ENCODE peak calls at places on chromosomes 3 and 15, in eight cellular contexts. One of them, this sample, is unnamed.

GRCh38 chr15:34619151-34619550 is 35.7 kb upstream of the GOLGA8B start:
- DNase-seq in posterior cingulate gyrus: peak
- DNase-seq in T-helper 9 cell: no peak
- DNase-seq in stimulated activated CD4-positive, alpha-beta T cell treated with anti-CD3 and anti-CD28 coated beads, Interleukin-15, amount 100 ng/mL, for 24 hours: no peak
- DNase-seq in NCI-H187 treated with DMSO at 0.1 percent for 48 hours: no peak
- DNase-seq in GF-D8: no peak
- DNase-seq in lower lobe of right lung: no peak
- DNase-seq in IMR-90: no peak
- DNase-seq in this sample: no peak

GRCh38 chr15:64151727-64152506 is at the start of gene SNX22:
- DNase-seq in posterior cingulate gyrus: peak
- DNase-seq in T-helper 9 cell: peak
- DNase-seq in stimulated activated CD4-positive, alpha-beta T cell treated with anti-CD3 and anti-CD28 coated beads, Interleukin-15, amount 100 ng/mL, for 24 hours: peak
- DNase-seq in NCI-H187 treated with DMSO at 0.1 percent for 48 hours: no peak
- DNase-seq in GF-D8: no peak
- DNase-seq in lower lobe of right lung: peak
- DNase-seq in IMR-90: no peak
- DNase-seq in this sample: peak

GRCh38 chr3:182172534-182172933 is 460.8 kb downstream of the SOX2 start:
- DNase-seq in posterior cingulate gyrus: no peak
- DNase-seq in T-helper 9 cell: no peak
- DNase-seq in stimulated activated CD4-positive, alpha-beta T cell treated with anti-CD3 and anti-CD28 coated beads, Interleukin-15, amount 100 ng/mL, for 24 hours: no peak
- DNase-seq in NCI-H187 treated with DMSO at 0.1 percent for 48 hours: no peak
- DNase-seq in GF-D8: no peak
- DNase-seq in lower lobe of right lung: no peak
- DNase-seq in IMR-90: no peak
- DNase-seq in this sample: no peak

GRCh38 chr3:98980915-98981596 is 79.6 kb upstream of the DCBLD2 start:
- DNase-seq in posterior cingulate gyrus: no peak
- DNase-seq in T-helper 9 cell: no peak
- DNase-seq in stimulated activated CD4-positive, alpha-beta T cell treated with anti-CD3 and anti-CD28 coated beads, Interleukin-15, amount 100 ng/mL, for 24 hours: no peak
- DNase-seq in NCI-H187 treated with DMSO at 0.1 percent for 48 hours: no peak
- DNase-seq in GF-D8: peak
- DNase-seq in lower lobe of right lung: no peak
- DNase-seq in IMR-90: peak
- DNase-seq in this sample: no peak

GRCh38 chr3:126952983-126953660 is 29.8 kb upstream of the PLXNA1 start:
- DNase-seq in posterior cingulate gyrus: peak
- DNase-seq in T-helper 9 cell: no peak
- DNase-seq in stimulated activated CD4-positive, alpha-beta T cell treated with anti-CD3 and anti-CD28 coated beads, Interleukin-15, amount 100 ng/mL, for 24 hours: no peak
- DNase-seq in NCI-H187 treated with DMSO at 0.1 percent for 48 hours: no peak
- DNase-seq in GF-D8: no peak
- DNase-seq in lower lobe of right lung: no peak
- DNase-seq in IMR-90: no peak
- DNase-seq in this sample: no peak

GRCh38 chr3:167983583-167983982 is 112.1 kb downstream of the GOLIM4 start:
- DNase-seq in posterior cingulate gyrus: no peak
- DNase-seq in T-helper 9 cell: no peak
- DNase-seq in stimulated activated CD4-positive, alpha-beta T cell treated with anti-CD3 and anti-CD28 coated beads, Interleukin-15, amount 100 ng/mL, for 24 hours: no peak
- DNase-seq in NCI-H187 treated with DMSO at 0.1 percent for 48 hours: no peak
- DNase-seq in GF-D8: no peak
- DNase-seq in lower lobe of right lung: no peak
- DNase-seq in IMR-90: no peak
- DNase-seq in this sample: no peak

GRCh38 chr3:193714523-193715137 is 121.6 kb downstream of the OPA1 start:
- DNase-seq in posterior cingulate gyrus: no peak
- DNase-seq in T-helper 9 cell: no peak
- DNase-seq in stimulated activated CD4-positive, alpha-beta T cell treated with anti-CD3 and anti-CD28 coated beads, Interleukin-15, amount 100 ng/mL, for 24 hours: no peak
- DNase-seq in NCI-H187 treated with DMSO at 0.1 percent for 48 hours: no peak
- DNase-seq in GF-D8: no peak
- DNase-seq in lower lobe of right lung: no peak
- DNase-seq in IMR-90: no peak
- DNase-seq in this sample: no peak

GRCh38 chr3:127615631-127616305 is 13.2 kb upstream of the PODXL2 start:
- DNase-seq in posterior cingulate gyrus: peak
- DNase-seq in T-helper 9 cell: no peak
- DNase-seq in stimulated activated CD4-positive, alpha-beta T cell treated with anti-CD3 and anti-CD28 coated beads, Interleukin-15, amount 100 ng/mL, for 24 hours: no peak
- DNase-seq in NCI-H187 treated with DMSO at 0.1 percent for 48 hours: no peak
- DNase-seq in GF-D8: no peak
- DNase-seq in lower lobe of right lung: no peak
- DNase-seq in IMR-90: no peak
- DNase-seq in this sample: no peak

GRCh38 chr15:40909662-40910625 is 15.7 kb downstream of the VPS18 start:
- DNase-seq in posterior cingulate gyrus: no peak
- DNase-seq in T-helper 9 cell: no peak
- DNase-seq in stimulated activated CD4-positive, alpha-beta T cell treated with anti-CD3 and anti-CD28 coated beads, Interleukin-15, amount 100 ng/mL, for 24 hours: no peak
- DNase-seq in NCI-H187 treated with DMSO at 0.1 percent for 48 hours: no peak
- DNase-seq in GF-D8: no peak
- DNase-seq in lower lobe of right lung: peak
- DNase-seq in IMR-90: no peak
- DNase-seq in this sample: no peak

GRCh38 chr3:128423525-128424147 is 43.1 kb downstream of the DNAJB8 start:
- DNase-seq in posterior cingulate gyrus: no peak
- DNase-seq in T-helper 9 cell: no peak
- DNase-seq in stimulated activated CD4-positive, alpha-beta T cell treated with anti-CD3 and anti-CD28 coated beads, Interleukin-15, amount 100 ng/mL, for 24 hours: no peak
- DNase-seq in NCI-H187 treated with DMSO at 0.1 percent for 48 hours: no peak
- DNase-seq in GF-D8: no peak
- DNase-seq in lower lobe of right lung: no peak
- DNase-seq in IMR-90: no peak
- DNase-seq in this sample: no peak

GRCh38 chr3:174251696-174252095 is 607.4 kb upstream of the NAALADL2 start:
- DNase-seq in posterior cingulate gyrus: no peak
- DNase-seq in T-helper 9 cell: no peak
- DNase-seq in stimulated activated CD4-positive, alpha-beta T cell treated with anti-CD3 and anti-CD28 coated beads, Interleukin-15, amount 100 ng/mL, for 24 hours: no peak
- DNase-seq in NCI-H187 treated with DMSO at 0.1 percent for 48 hours: no peak
- DNase-seq in GF-D8: no peak
- DNase-seq in lower lobe of right lung: no peak
- DNase-seq in IMR-90: no peak
- DNase-seq in this sample: no peak

GRCh38 chr3:185200639-185201038 is 47.8 kb upstream of the C3orf70 start:
- DNase-seq in posterior cingulate gyrus: no peak
- DNase-seq in T-helper 9 cell: no peak
- DNase-seq in stimulated activated CD4-positive, alpha-beta T cell treated with anti-CD3 and anti-CD28 coated beads, Interleukin-15, amount 100 ng/mL, for 24 hours: no peak
- DNase-seq in NCI-H187 treated with DMSO at 0.1 percent for 48 hours: no peak
- DNase-seq in GF-D8: no peak
- DNase-seq in lower lobe of right lung: no peak
- DNase-seq in IMR-90: peak
- DNase-seq in this sample: no peak

GRCh38 chr15:26766262-26766661 is 6.6 kb downstream of the GABRB3 start:
- DNase-seq in posterior cingulate gyrus: no peak
- DNase-seq in T-helper 9 cell: no peak
- DNase-seq in stimulated activated CD4-positive, alpha-beta T cell treated with anti-CD3 and anti-CD28 coated beads, Interleukin-15, amount 100 ng/mL, for 24 hours: no peak
- DNase-seq in NCI-H187 treated with DMSO at 0.1 percent for 48 hours: no peak
- DNase-seq in GF-D8: no peak
- DNase-seq in lower lobe of right lung: no peak
- DNase-seq in IMR-90: no peak
- DNase-seq in this sample: no peak

GRCh38 chr3:169812124-169812843 is 386 bp upstream of the LRRIQ4 start:
- DNase-seq in posterior cingulate gyrus: peak
- DNase-seq in T-helper 9 cell: peak
- DNase-seq in stimulated activated CD4-positive, alpha-beta T cell treated with anti-CD3 and anti-CD28 coated beads, Interleukin-15, amount 100 ng/mL, for 24 hours: peak
- DNase-seq in NCI-H187 treated with DMSO at 0.1 percent for 48 hours: no peak
- DNase-seq in GF-D8: peak
- DNase-seq in lower lobe of right lung: peak
- DNase-seq in IMR-90: peak
- DNase-seq in this sample: peak

GRCh38 chr15:25775317-25775912 is 87.7 kb downstream of the ATP10A start:
- DNase-seq in posterior cingulate gyrus: peak
- DNase-seq in T-helper 9 cell: no peak
- DNase-seq in stimulated activated CD4-positive, alpha-beta T cell treated with anti-CD3 and anti-CD28 coated beads, Interleukin-15, amount 100 ng/mL, for 24 hours: no peak
- DNase-seq in NCI-H187 treated with DMSO at 0.1 percent for 48 hours: no peak
- DNase-seq in GF-D8: no peak
- DNase-seq in lower lobe of right lung: no peak
- DNase-seq in IMR-90: peak
- DNase-seq in this sample: peak

GRCh38 chr3:194251461-194251860 is 99.7 kb downstream of the CPN2 start:
- DNase-seq in posterior cingulate gyrus: no peak
- DNase-seq in T-helper 9 cell: no peak
- DNase-seq in stimulated activated CD4-positive, alpha-beta T cell treated with anti-CD3 and anti-CD28 coated beads, Interleukin-15, amount 100 ng/mL, for 24 hours: no peak
- DNase-seq in NCI-H187 treated with DMSO at 0.1 percent for 48 hours: no peak
- DNase-seq in GF-D8: no peak
- DNase-seq in lower lobe of right lung: no peak
- DNase-seq in IMR-90: no peak
- DNase-seq in this sample: peak

GRCh38 chr15:92880796-92881569 is 19.1 kb upstream of the CHD2 start:
- DNase-seq in posterior cingulate gyrus: no peak
- DNase-seq in T-helper 9 cell: no peak
- DNase-seq in stimulated activated CD4-positive, alpha-beta T cell treated with anti-CD3 and anti-CD28 coated beads, Interleukin-15, amount 100 ng/mL, for 24 hours: no peak
- DNase-seq in NCI-H187 treated with DMSO at 0.1 percent for 48 hours: no peak
- DNase-seq in GF-D8: no peak
- DNase-seq in lower lobe of right lung: no peak
- DNase-seq in IMR-90: no peak
- DNase-seq in this sample: no peak

GRCh38 chr3:33096103-33096868 is 660 bp downstream of the GLB1 start:
- DNase-seq in posterior cingulate gyrus: peak
- DNase-seq in T-helper 9 cell: peak
- DNase-seq in stimulated activated CD4-positive, alpha-beta T cell treated with anti-CD3 and anti-CD28 coated beads, Interleukin-15, amount 100 ng/mL, for 24 hours: peak
- DNase-seq in NCI-H187 treated with DMSO at 0.1 percent for 48 hours: no peak
- DNase-seq in GF-D8: peak
- DNase-seq in lower lobe of right lung: peak
- DNase-seq in IMR-90: peak
- DNase-seq in this sample: peak

This sample was measured in ecto neural progenitor cell.